ENCODE peak calls at places on chromosomes 6 and 20, in nine cellular contexts. W, R, E, A, O, D, U, L and Z are unnamed samples.

GRCh38 chr6:39892490-39893129 is 41.7 kb downstream of the MOCS1 start:
- DNase-seq in W (peak; percentile 43), R (peak; percentile 73), E (peak; percentile 76), A (peak; percentile 82), O (peak; percentile 79), D (no peak), U (peak; percentile 6), L (peak; percentile 71), Z (peak; percentile 20)

GRCh38 chr20:8721098-8721497 is 347.8 kb upstream of the PLCB4 start:
- DNase-seq in W (peak; percentile 37), R (peak; percentile 71), E (peak; percentile 69), A (peak; percentile 27), O (peak; percentile 73), D (no peak), U (peak; percentile 18), L (peak; percentile 39), Z (no peak)

GRCh38 chr20:5393218-5393870 is 76.6 kb upstream of the PROKR2 start:
- DNase-seq in W (peak; percentile 93), R (no peak), E (no peak), A (no peak), O (no peak), D (no peak), U (no peak), L (no peak), Z (no peak)

GRCh38 chr20:3927486-3928291 is 38.5 kb downstream of the PANK2 start:
- DNase-seq in W (no peak), R (peak; percentile 62), E (no peak), A (no peak), O (peak; percentile 69), D (no peak), U (no peak), L (no peak), Z (no peak)

GRCh38 chr6:117919775-117920492 is 12.9 kb downstream of the SLC35F1 start:
- DNase-seq in W (peak; percentile 2), R (no peak), E (no peak), A (no peak), O (peak; percentile 6), D (no peak), U (no peak), L (peak; percentile 73), Z (no peak)

GRCh38 chr6:119077643-119078448 is 618 bp downstream of the FAM184A start:
- DNase-seq in W (peak; percentile 31), R (peak; percentile 2), E (peak; percentile 9), A (no peak), O (peak; percentile 29), D (peak; percentile 39), U (no peak), L (peak; percentile 40), Z (no peak)

GRCh38 chr6:10412165-10412947 is 2.5 kb downstream of the TFAP2A start:
- DNase-seq in W (peak; percentile 57), R (peak; percentile 73), E (peak; percentile 96), A (peak; percentile 75), O (peak; percentile 86), D (no peak), U (no peak), L (peak; percentile 52), Z (no peak)

GRCh38 chr6:150891886-150892485 is 26.5 kb downstream of the MTHFD1L start:
- DNase-seq in W (peak; percentile 70), R (peak; percentile 79), E (peak; percentile 73), A (peak; percentile 48), O (peak; percentile 82), D (peak; percentile 42), U (peak; percentile 64), L (peak; percentile 68), Z (peak; percentile 35)

GRCh38 chr20:61589055-61589385 is 337.0 kb downstream of the CDH4 start:
- DNase-seq in W (no peak), R (peak; percentile 87), E (peak; percentile 81), A (peak; percentile 87), O (peak; percentile 74), D (no peak), U (no peak), L (no peak), Z (no peak)